ENCODE peak calls at places on chromosomes 2 and 18, in nine cellular contexts. K, N, L, R, D, Y, A, V and J are unnamed samples.

GRCh38 chr2:144071461-144071860 is 448.5 kb downstream of the ZEB2 start:
- DNase-seq in K (no peak), Y (no peak), N (no peak), V (no peak), D (peak), A (no peak), R (peak), L (no peak), J (no peak)

GRCh38 chr2:74551942-74552913 is 1.5 kb downstream of the LOXL3 start:
- DNase-seq in A (no peak), N (no peak), L (no peak), Y (no peak), K (no peak), D (no peak), R (no peak), V (no peak), J (no peak)

GRCh38 chr2:140242889-140243288 is 1462.7 kb upstream of the NXPH2 start:
- DNase-seq in D (no peak), K (no peak), N (no peak), V (no peak), Y (no peak), L (no peak), A (no peak), R (no peak), J (no peak)

GRCh38 chr2:212037062-212037461 is 501.5 kb downstream of the ERBB4 start:
- DNase-seq in R (no peak), D (no peak), V (no peak), A (no peak), N (no peak), Y (no peak), L (no peak), K (no peak), J (no peak)

GRCh38 chr2:228875152-228875875 is 395.8 kb downstream of the PID1 start:
- DNase-seq in K (no peak), V (no peak), R (peak), A (no peak), N (no peak), D (no peak), L (no peak), Y (no peak), J (no peak)

GRCh38 chr2:135840601-135841000 is 3.6 kb upstream of the LCT start:
- DNase-seq in V (no peak), K (no peak), Y (no peak), L (no peak), D (no peak), R (peak), N (no peak), A (no peak), J (no peak)

GRCh38 chr2:74250189-74250631 is 51.8 kb downstream of the MTHFD2 start:
- DNase-seq in L (peak), K (no peak), Y (peak), R (no peak), A (peak), D (peak), V (peak), N (peak), J (peak)

GRCh38 chr18:7666195-7666776 is 99.2 kb downstream of the PTPRM start:
- DNase-seq in A (no peak), Y (no peak), K (no peak), D (no peak), R (no peak), L (no peak), V (no peak), N (no peak), J (no peak)

GRCh38 chr2:85396531-85397470 is 13.4 kb downstream of the CAPG start:
- DNase-seq in L (no peak), A (no peak), Y (no peak), N (peak), R (no peak), K (no peak), V (no peak), D (no peak), J (no peak)

GRCh38 chr2:175880-176800 is 87.7 kb downstream of the SH3YL1 start:
- DNase-seq in K (no peak), A (no peak), N (no peak), V (no peak), D (peak), Y (no peak), R (no peak), L (no peak), J (peak)

GRCh38 chr2:25690058-25690457 is 16.7 kb upstream of the DTNB start:
- DNase-seq in N (no peak), L (no peak), V (peak), A (no peak), K (no peak), Y (no peak), D (peak), R (peak), J (no peak)

GRCh38 chr2:222952204-222952603 is 91.4 kb downstream of the ACSL3 start:
- DNase-seq in D (no peak), A (peak), L (no peak), V (peak), N (peak), R (no peak), Y (no peak), K (no peak), J (no peak)

GRCh38 chr2:201966691-201967388 is 66.8 kb upstream of the FZD7 start:
- DNase-seq in Y (no peak), L (no peak), A (no peak), D (no peak), R (no peak), K (no peak), V (no peak), N (no peak), J (no peak)

GRCh38 chr18:21826196-21826595 is 85.6 kb downstream of the MIB1 start:
- DNase-seq in R (no peak), K (no peak), V (no peak), N (peak), L (no peak), Y (no peak), D (peak), A (no peak), J (peak)

GRCh38 chr2:220396287-220396686 is 768.9 kb downstream of the SLC4A3 start:
- DNase-seq in L (no peak), R (peak), Y (no peak), K (no peak), D (peak), A (no peak), N (no peak), V (no peak), J (no peak)

GRCh38 chr2:220393717-220394116 is 766.3 kb downstream of the SLC4A3 start:
- DNase-seq in D (no peak), Y (no peak), L (no peak), K (no peak), A (no peak), N (no peak), V (no peak), R (no peak), J (no peak)

GRCh38 chr2:220394433-220394832 is 767.0 kb downstream of the SLC4A3 start:
- DNase-seq in K (no peak), D (peak), N (no peak), L (no peak), V (no peak), Y (peak), R (peak), A (no peak), J (peak)
- H3K27ac ChIP-seq in K (no peak), D (no peak), N (no peak), L (no peak), V (no peak), Y (no peak), R (no peak), A (no peak), J (no peak)

GRCh38 chr2:128821010-128821409 is 502.3 kb upstream of the HS6ST1 start:
- DNase-seq in R (no peak), Y (no peak), L (no peak), D (no peak), A (no peak), V (no peak), K (no peak), N (no peak), J (no peak)
- TF ChIP-seq CTCF in R (no peak), Y (no peak), L (no peak), D (no peak), A (no peak), V (no peak), K (no peak), N (no peak), J (no peak)

GRCh38 chr2:21103274-21103891 is 20.4 kb upstream of the TDRD15 start:
- DNase-seq in N (peak), D (no peak), K (no peak), R (no peak), L (no peak), Y (no peak), A (no peak), V (no peak), J (no peak)
- H3K27ac ChIP-seq in N (peak), D (no peak), K (no peak), R (no peak), L (no peak), Y (no peak), A (peak), V (no peak), J (no peak)

GRCh38 chr2:16522031-16522818 is 143.4 kb downstream of the CYRIA start:
- DNase-seq in N (no peak), R (peak), L (no peak), D (no peak), K (no peak), V (no peak), Y (no peak), A (no peak), J (no peak)

GRCh38 chr2:16526193-16526592 is 139.4 kb downstream of the CYRIA start:
- DNase-seq in A (no peak), K (no peak), N (no peak), R (no peak), V (no peak), L (no peak), D (no peak), Y (no peak), J (no peak)

DNA sequence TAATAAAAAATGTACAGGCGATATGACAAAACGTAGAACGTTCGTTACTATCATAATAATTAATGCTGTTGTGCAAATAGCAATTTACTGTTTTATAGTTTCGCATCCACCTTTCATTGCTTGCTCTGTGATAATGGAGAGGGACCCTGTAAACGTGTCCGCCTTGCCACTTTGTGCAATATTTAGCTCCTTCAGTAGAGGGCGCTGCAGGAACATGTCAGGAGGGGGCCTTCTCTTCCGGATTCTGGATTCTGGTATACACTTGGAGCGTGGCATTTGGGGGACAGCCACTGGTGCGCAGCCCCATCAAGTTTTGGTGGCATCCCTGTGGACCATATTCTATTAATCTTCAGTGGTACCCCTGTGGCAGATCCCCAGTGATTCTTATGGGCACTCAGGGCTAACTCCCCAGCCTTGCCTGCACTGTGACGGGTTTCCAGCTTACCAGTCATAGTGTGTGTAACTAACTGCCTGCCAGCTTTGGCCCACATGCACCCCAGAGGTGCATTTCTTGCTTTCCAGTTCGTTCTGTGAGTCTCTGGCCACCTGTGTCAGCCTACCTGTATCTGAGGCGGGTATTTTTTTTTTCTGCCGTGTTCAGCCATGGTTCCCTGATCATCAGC is 140.3 kb downstream of the CYRIA start:
- DNase-seq in Y (no peak), K (no peak), L (peak), V (no peak), A (no peak), D (no peak), N (peak), R (no peak), J (no peak)
- TF ChIP-seq CTCF in Y (no peak), K (no peak), L (peak), V (no peak), A (peak), D (peak), N (peak), R (peak), J (peak)

DNA sequence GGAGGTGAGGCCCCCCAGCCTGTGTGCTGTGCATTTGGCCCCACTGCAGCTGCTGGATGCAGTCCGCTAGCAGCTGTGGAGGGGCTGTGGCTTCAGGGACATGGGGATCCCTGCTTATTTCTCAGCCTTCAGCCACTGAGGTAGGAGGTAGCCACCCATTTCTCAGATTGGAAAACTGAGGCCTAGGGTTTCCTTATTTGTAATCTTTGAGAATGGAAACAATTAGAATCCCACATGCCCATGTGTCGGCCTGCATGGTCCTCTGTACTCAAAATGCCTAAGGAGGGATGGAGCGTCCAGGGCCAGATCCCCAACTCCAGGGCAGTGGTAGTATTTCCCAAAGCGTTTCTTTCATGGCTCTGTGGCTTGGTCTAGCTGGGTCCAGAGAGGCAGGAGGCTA is 42.1 kb downstream of the TOGARAM2 start:
- DNase-seq in Y (no peak), N (no peak), R (no peak), L (no peak), K (no peak), V (no peak), D (no peak), A (no peak), J (no peak)
- H3K27ac ChIP-seq in Y (no peak), N (no peak), R (no peak), L (no peak), K (no peak), V (no peak), D (no peak), A (no peak), J (no peak)

DNA sequence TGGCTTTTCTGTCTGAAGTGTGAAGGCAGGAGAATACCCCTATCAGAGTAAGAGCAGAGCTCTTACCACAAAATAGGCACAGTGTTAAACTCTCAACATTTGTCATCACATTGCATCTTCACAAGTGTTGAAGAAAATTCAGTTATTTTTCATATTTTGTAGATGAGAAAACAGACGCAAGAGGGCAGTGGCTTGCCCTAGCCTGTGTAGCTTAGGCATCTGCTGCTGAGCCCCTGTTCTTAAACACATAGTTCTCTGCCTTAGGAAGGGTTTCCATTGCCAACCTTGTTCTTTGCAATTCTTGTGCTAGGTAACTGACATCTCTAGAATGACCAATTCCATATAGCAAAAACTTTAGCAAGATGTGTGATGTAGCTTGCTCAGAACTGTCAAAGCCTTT is 112.7 kb upstream of the RMDN2 start:
- DNase-seq in K (no peak), D (no peak), V (no peak), R (no peak), Y (no peak), A (no peak), N (no peak), L (no peak), J (no peak)
- TF ChIP-seq CTCF in K (no peak), D (peak), V (no peak), R (peak), Y (peak), A (no peak), N (no peak), L (peak), J (peak)

GRCh38 chr2:236689393-236689700 is 119.7 kb downstream of the ACKR3 start:
- DNase-seq in A (no peak), K (no peak), V (no peak), R (no peak), D (no peak), Y (no peak), N (no peak), L (no peak), J (peak)
- H3K27ac ChIP-seq in A (no peak), K (peak), V (no peak), R (no peak), D (no peak), Y (no peak), N (no peak), L (no peak), J (peak)

GRCh38 chr2:225556461-225556860 is 157.0 kb downstream of the NYAP2 start:
- DNase-seq in A (no peak), K (no peak), N (no peak), D (no peak), Y (no peak), L (no peak), V (no peak), R (no peak), J (no peak)
- TF ChIP-seq CTCF in A (no peak), K (no peak), N (no peak), D (no peak), Y (no peak), L (no peak), V (peak), R (peak), J (peak)